ENCODE peak calls at places on chromosome 17, in ten cellular contexts. One of them, this sample, is unnamed.

GRCh38 chr17:22703204-22703603 is 1010.9 kb downstream of the KCNJ18 start:
- DNase-seq in activated naive CD4-positive, alpha-beta T cell: no peak
- DNase-seq in coronary artery: no peak
- DNase-seq in cardiac fibroblast: no peak
- DNase-seq in activated CD4-positive, alpha-beta T cell treated with anti-CD3 and anti-CD28 coated beads for 48 hours: peak; percentile 12
- DNase-seq in activated T-helper 1 cell treated with Interleukin-2 at 50 U/mL for 16 hours: no peak
- DNase-seq in stomach: no peak
- DNase-seq in progenitor cell of endocrine pancreas: no peak
- DNase-seq in ecto neural progenitor cell: no peak
- DNase-seq in ELF-1: peak; percentile 4
- DNase-seq in this sample: peak; percentile 1

GRCh38 chr17:80795737-80796136 is 195.9 kb upstream of the CHMP6 start:
- DNase-seq in activated naive CD4-positive, alpha-beta T cell: no peak
- DNase-seq in ecto neural progenitor cell: no peak
- DNase-seq in coronary artery: peak; percentile 63
- DNase-seq in ELF-1: no peak
- DNase-seq in progenitor cell of endocrine pancreas: no peak
- DNase-seq in stomach: no peak
- DNase-seq in activated CD4-positive, alpha-beta T cell treated with anti-CD3 and anti-CD28 coated beads for 48 hours: no peak
- DNase-seq in cardiac fibroblast: peak; percentile 67
- DNase-seq in activated T-helper 1 cell treated with Interleukin-2 at 50 U/mL for 16 hours: no peak
- DNase-seq in this sample: no peak

GRCh38 chr17:8766731-8767130 is 8.4 kb upstream of the SPDYE4 start:
- DNase-seq in stomach: no peak
- DNase-seq in cardiac fibroblast: no peak
- DNase-seq in progenitor cell of endocrine pancreas: no peak
- DNase-seq in ELF-1: no peak
- DNase-seq in activated CD4-positive, alpha-beta T cell treated with anti-CD3 and anti-CD28 coated beads for 48 hours: no peak
- DNase-seq in activated T-helper 1 cell treated with Interleukin-2 at 50 U/mL for 16 hours: no peak
- DNase-seq in coronary artery: peak; percentile 35
- DNase-seq in ecto neural progenitor cell: no peak
- DNase-seq in activated naive CD4-positive, alpha-beta T cell: no peak
- DNase-seq in this sample: no peak

GRCh38 chr17:79047291-79047920 is 23.4 kb downstream of the C1QTNF1 start:
- DNase-seq in activated CD4-positive, alpha-beta T cell treated with anti-CD3 and anti-CD28 coated beads for 48 hours: no peak
- DNase-seq in ecto neural progenitor cell: no peak
- DNase-seq in activated naive CD4-positive, alpha-beta T cell: no peak
- DNase-seq in cardiac fibroblast: no peak
- DNase-seq in progenitor cell of endocrine pancreas: no peak
- DNase-seq in ELF-1: no peak
- DNase-seq in stomach: no peak
- DNase-seq in coronary artery: no peak
- DNase-seq in activated T-helper 1 cell treated with Interleukin-2 at 50 U/mL for 16 hours: no peak
- DNase-seq in this sample: no peak

GRCh38 chr17:35640977-35641526 is 53.9 kb downstream of the AP2B1 start:
- DNase-seq in cardiac fibroblast: no peak
- DNase-seq in ELF-1: no peak
- DNase-seq in progenitor cell of endocrine pancreas: no peak
- DNase-seq in coronary artery: no peak
- DNase-seq in activated naive CD4-positive, alpha-beta T cell: no peak
- DNase-seq in ecto neural progenitor cell: no peak
- DNase-seq in activated CD4-positive, alpha-beta T cell treated with anti-CD3 and anti-CD28 coated beads for 48 hours: no peak
- DNase-seq in activated T-helper 1 cell treated with Interleukin-2 at 50 U/mL for 16 hours: no peak
- DNase-seq in stomach: no peak
- DNase-seq in this sample: no peak

GRCh38 chr17:2094891-2095535 is 40.1 kb downstream of the HIC1 start:
- DNase-seq in activated T-helper 1 cell treated with Interleukin-2 at 50 U/mL for 16 hours: no peak
- DNase-seq in progenitor cell of endocrine pancreas: no peak
- DNase-seq in activated CD4-positive, alpha-beta T cell treated with anti-CD3 and anti-CD28 coated beads for 48 hours: no peak
- DNase-seq in ecto neural progenitor cell: peak; percentile 69
- DNase-seq in activated naive CD4-positive, alpha-beta T cell: no peak
- DNase-seq in coronary artery: no peak
- DNase-seq in cardiac fibroblast: peak; percentile 81
- DNase-seq in stomach: peak; percentile 88
- DNase-seq in ELF-1: peak; percentile 56
- DNase-seq in this sample: peak; percentile 26

GRCh38 chr17:38958756-38959155 is 8.4 kb downstream of the FBXO47 start:
- DNase-seq in cardiac fibroblast: peak; percentile 38
- DNase-seq in activated naive CD4-positive, alpha-beta T cell: no peak
- DNase-seq in stomach: no peak
- DNase-seq in activated CD4-positive, alpha-beta T cell treated with anti-CD3 and anti-CD28 coated beads for 48 hours: no peak
- DNase-seq in progenitor cell of endocrine pancreas: no peak
- DNase-seq in ecto neural progenitor cell: peak; percentile 5
- DNase-seq in coronary artery: no peak
- DNase-seq in activated T-helper 1 cell treated with Interleukin-2 at 50 U/mL for 16 hours: no peak
- DNase-seq in ELF-1: no peak
- DNase-seq in this sample: no peak

GRCh38 chr17:66636111-66636510 is 198.8 kb upstream of the CACNG5 start:
- DNase-seq in stomach: no peak
- DNase-seq in ecto neural progenitor cell: no peak
- DNase-seq in activated CD4-positive, alpha-beta T cell treated with anti-CD3 and anti-CD28 coated beads for 48 hours: peak; percentile 13
- DNase-seq in coronary artery: no peak
- DNase-seq in cardiac fibroblast: peak; percentile 27
- DNase-seq in progenitor cell of endocrine pancreas: no peak
- DNase-seq in activated naive CD4-positive, alpha-beta T cell: no peak
- DNase-seq in activated T-helper 1 cell treated with Interleukin-2 at 50 U/mL for 16 hours: no peak
- DNase-seq in ELF-1: no peak
- DNase-seq in this sample: no peak

GRCh38 chr17:71192848-71193247 is 928.0 kb upstream of the SOX9 start:
- DNase-seq in ELF-1: no peak
- DNase-seq in activated T-helper 1 cell treated with Interleukin-2 at 50 U/mL for 16 hours: no peak
- DNase-seq in activated CD4-positive, alpha-beta T cell treated with anti-CD3 and anti-CD28 coated beads for 48 hours: no peak
- DNase-seq in cardiac fibroblast: no peak
- DNase-seq in stomach: no peak
- DNase-seq in progenitor cell of endocrine pancreas: no peak
- DNase-seq in activated naive CD4-positive, alpha-beta T cell: no peak
- DNase-seq in coronary artery: no peak
- DNase-seq in ecto neural progenitor cell: no peak
- DNase-seq in this sample: no peak

GRCh38 chr17:64343833-64344637 is 46.6 kb downstream of the PECAM1 start:
- DNase-seq in cardiac fibroblast: peak; percentile 98
- DNase-seq in progenitor cell of endocrine pancreas: no peak
- DNase-seq in activated T-helper 1 cell treated with Interleukin-2 at 50 U/mL for 16 hours: no peak
- DNase-seq in activated CD4-positive, alpha-beta T cell treated with anti-CD3 and anti-CD28 coated beads for 48 hours: peak; percentile 32
- DNase-seq in ecto neural progenitor cell: no peak
- DNase-seq in activated naive CD4-positive, alpha-beta T cell: no peak
- DNase-seq in coronary artery: no peak
- DNase-seq in ELF-1: peak; percentile 22
- DNase-seq in stomach: peak; percentile 53
- DNase-seq in this sample: no peak

GRCh38 chr17:1473170-1473569 is 17.1 kb upstream of the CRK start:
- DNase-seq in activated T-helper 1 cell treated with Interleukin-2 at 50 U/mL for 16 hours: no peak
- DNase-seq in stomach: no peak
- DNase-seq in cardiac fibroblast: no peak
- DNase-seq in ELF-1: no peak
- DNase-seq in activated naive CD4-positive, alpha-beta T cell: no peak
- DNase-seq in activated CD4-positive, alpha-beta T cell treated with anti-CD3 and anti-CD28 coated beads for 48 hours: no peak
- DNase-seq in ecto neural progenitor cell: no peak
- DNase-seq in progenitor cell of endocrine pancreas: no peak
- DNase-seq in coronary artery: no peak
- DNase-seq in this sample: no peak